ENCODE peak calls at places on chromosomes 4 and X, in seven cellular contexts. S, H, Z, M, T, R and J are unnamed samples.

GRCh38 chrX:97267376-97267775 is 383.7 kb downstream of the RPA4 start:
- DNase-seq in R (no peak), Z (no peak), M (no peak), T (no peak), S (peak; percentile 15), H (no peak), J (no peak)

GRCh38 chr4:85812776-85813175 is 337.8 kb downstream of the ARHGAP24 start:
- DNase-seq in T (no peak), R (no peak), S (no peak), H (no peak), M (no peak), Z (no peak), J (no peak)

GRCh38 chr4:146335763-146336412 is 121.5 kb downstream of the REELD1 start:
- DNase-seq in S (peak; percentile 12), R (no peak), T (no peak), Z (peak; percentile 2), H (no peak), M (no peak), J (no peak)

GRCh38 chr4:64857815-64858214 is 448.6 kb upstream of the TECRL start:
- DNase-seq in T (no peak), Z (no peak), R (no peak), M (no peak), H (no peak), S (no peak), J (no peak)

GRCh38 chr4:177367336-177367735 is 57.7 kb downstream of the NEIL3 start:
- DNase-seq in S (no peak), M (no peak), H (no peak), R (no peak), T (no peak), Z (peak; percentile 32), J (peak; percentile 20)

GRCh38 chr4:29717658-29718057 is 1002.5 kb upstream of the PCDH7 start:
- DNase-seq in M (no peak), R (no peak), H (no peak), S (no peak), Z (no peak), T (no peak), J (no peak)

GRCh38 chrX:19388064-19388679 is 44.4 kb downstream of the PDHA1 start:
- DNase-seq in S (no peak), H (no peak), T (no peak), R (no peak), M (no peak), Z (no peak), J (no peak)

GRCh38 chrX:1719270-1719669 is 104.4 kb downstream of the ASMT start:
- DNase-seq in Z (no peak), T (no peak), H (no peak), S (no peak), R (no peak), M (no peak), J (no peak)

GRCh38 chr4:1723131-1723801 is 1.9 kb downstream of the TACC3 start:
- DNase-seq in H (no peak), S (no peak), R (no peak), M (no peak), Z (no peak), T (no peak), J (peak; percentile 84)

GRCh38 chr4:22315643-22316042 is 200.2 kb downstream of the ADGRA3 start:
- DNase-seq in R (no peak), S (no peak), Z (no peak), M (no peak), T (no peak), H (no peak), J (peak; percentile 2)

GRCh38 chrX:124023838-124024238 is 62.3 kb downstream of the STAG2 start:
- DNase-seq in S (no peak), R (no peak), Z (no peak), M (no peak), T (no peak), H (no peak), J (no peak)

GRCh38 chr4:81457345-81457744 is 14.4 kb downstream of the RASGEF1B start:
- DNase-seq in Z (no peak), M (no peak), R (no peak), S (no peak), H (no peak), T (no peak), J (no peak)

GRCh38 chrX:22192419-22193086 is 80.2 kb upstream of the CBLL2 start:
- DNase-seq in R (peak; percentile 30), T (peak; percentile 25), Z (peak; percentile 68), S (peak; percentile 59), H (peak; percentile 56), M (peak; percentile 36), J (peak; percentile 58)

GRCh38 chr4:130210871-130211270 is 1114.9 kb downstream of the C4orf33 start:
- DNase-seq in S (peak; percentile 37), H (no peak), T (no peak), M (peak; percentile 2), R (no peak), Z (no peak), J (no peak)

GRCh38 chr4:38759077-38759789 is 23.6 kb downstream of the TLR10 start:
- DNase-seq in H (peak; percentile 39), Z (peak; percentile 45), M (no peak), R (peak; percentile 49), T (peak; percentile 25), S (peak; percentile 74), J (peak; percentile 76)

GRCh38 chr4:40587826-40588225 is 41.8 kb downstream of the RBM47 start:
- DNase-seq in S (peak; percentile 69), Z (no peak), R (no peak), T (no peak), H (no peak), M (no peak), J (no peak)

GRCh38 chr4:107870236-107870635 is 45.5 kb downstream of the SGMS2 start:
- DNase-seq in R (no peak), H (no peak), T (no peak), Z (no peak), S (no peak), M (no peak), J (no peak)

GRCh38 chrX:103886624-103887023 is 54.6 kb upstream of the RAB9B start:
- DNase-seq in S (no peak), T (no peak), M (no peak), H (no peak), R (no peak), Z (no peak), J (no peak)

GRCh38 chrX:96971812-96972211 is 88.1 kb downstream of the RPA4 start:
- DNase-seq in R (no peak), H (no peak), Z (no peak), S (no peak), T (no peak), M (no peak), J (no peak)

GRCh38 chrX:40816906-40817305 is 81.6 kb upstream of the MED14 start:
- DNase-seq in S (no peak), R (no peak), Z (no peak), T (no peak), H (no peak), M (no peak), J (no peak)

GRCh38 chrX:42544883-42545282 is 233.1 kb downstream of the PPP1R2C start:
- DNase-seq in Z (no peak), R (no peak), T (no peak), H (no peak), S (no peak), M (no peak), J (no peak)
- TF ChIP-seq CTCF in Z (no peak), R (no peak), T (no peak), H (no peak), S (no peak), M (no peak), J (no peak)

DNA sequence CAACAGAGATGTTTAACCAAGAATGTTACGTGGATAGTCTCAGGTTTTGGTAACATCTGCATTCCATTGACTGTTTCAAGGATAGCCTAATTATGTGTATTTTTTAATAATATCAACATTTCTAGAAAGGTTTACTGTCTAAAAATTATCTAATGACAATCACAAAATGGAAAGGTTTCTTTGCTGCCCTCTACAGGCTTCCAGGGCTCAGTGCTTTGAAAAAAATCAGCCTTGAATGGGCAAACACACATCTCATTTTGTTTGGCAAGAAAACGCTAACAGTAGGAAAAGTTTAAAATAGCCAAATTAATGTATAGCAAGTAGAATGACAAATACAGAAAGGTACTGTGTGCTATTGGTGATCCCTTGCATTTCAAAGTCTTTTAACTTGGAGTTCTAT is 223.4 kb upstream of the PRPS2 start:
- DNase-seq in R (no peak), S (peak; percentile 18), H (no peak), M (no peak), T (no peak), Z (peak; percentile 16), J (no peak)
- TF ChIP-seq CTCF in R (peak; percentile 13), S (peak; percentile 68), H (peak; percentile 63), M (peak; percentile 41), T (peak; percentile 64), Z (peak; percentile 19), J (peak; percentile 23)

GRCh38 chr4:165345663-165346417 is 18.4 kb downstream of the MSMO1 start:
- DNase-seq in Z (no peak), H (no peak), T (no peak), R (no peak), M (no peak), S (no peak), J (no peak)

GRCh38 chr4:165347647-165348569 is 20.4 kb downstream of the MSMO1 start:
- DNase-seq in T (no peak), Z (no peak), H (no peak), M (no peak), R (no peak), S (no peak), J (no peak)

DNA sequence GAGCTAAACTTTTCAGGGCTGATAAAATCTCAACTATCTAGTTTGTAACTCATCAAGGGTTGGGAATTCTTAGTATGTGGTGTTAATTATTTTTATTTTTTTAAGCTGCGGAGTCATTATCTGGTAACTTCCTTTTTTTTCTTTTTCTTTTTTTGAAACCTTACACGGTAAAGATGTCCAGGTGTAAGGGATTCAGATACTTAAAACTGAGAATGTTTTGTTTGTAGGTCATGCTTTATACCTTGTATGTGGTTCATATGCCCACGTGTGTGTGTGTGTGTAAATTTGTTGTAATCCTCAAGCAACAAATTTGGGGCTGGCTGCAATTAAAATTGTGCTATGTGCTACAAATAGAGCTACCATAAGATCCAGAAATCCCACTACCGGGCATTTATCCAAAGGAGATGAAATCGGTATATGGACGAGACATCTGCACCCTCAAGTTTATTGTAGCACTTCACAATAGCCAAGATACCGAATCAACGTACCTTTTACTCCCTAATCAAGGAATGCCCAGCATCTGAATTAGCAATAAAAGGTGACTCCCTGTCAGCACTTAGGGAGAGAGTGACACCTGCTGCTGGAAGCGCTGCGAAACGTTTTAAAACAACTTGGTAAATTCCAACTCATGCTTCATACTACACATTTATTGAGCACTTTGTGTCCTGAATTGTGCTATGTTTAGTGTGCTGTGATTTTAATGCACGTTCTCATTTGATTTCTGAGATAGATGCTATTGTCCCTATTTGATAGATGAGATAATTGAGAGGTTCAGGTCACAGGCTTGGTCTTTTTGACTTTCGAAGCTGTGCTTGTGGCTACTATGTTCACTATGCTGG is 16.1 kb downstream of the MSMO1 start:
- DNase-seq in R (no peak), T (no peak), M (no peak), S (no peak), Z (no peak), H (no peak), J (peak; percentile 10)
- TF ChIP-seq CTCF in R (no peak), T (peak; percentile 56), M (peak; percentile 53), S (peak; percentile 17), Z (no peak), H (peak; percentile 48), J (no peak)

DNA sequence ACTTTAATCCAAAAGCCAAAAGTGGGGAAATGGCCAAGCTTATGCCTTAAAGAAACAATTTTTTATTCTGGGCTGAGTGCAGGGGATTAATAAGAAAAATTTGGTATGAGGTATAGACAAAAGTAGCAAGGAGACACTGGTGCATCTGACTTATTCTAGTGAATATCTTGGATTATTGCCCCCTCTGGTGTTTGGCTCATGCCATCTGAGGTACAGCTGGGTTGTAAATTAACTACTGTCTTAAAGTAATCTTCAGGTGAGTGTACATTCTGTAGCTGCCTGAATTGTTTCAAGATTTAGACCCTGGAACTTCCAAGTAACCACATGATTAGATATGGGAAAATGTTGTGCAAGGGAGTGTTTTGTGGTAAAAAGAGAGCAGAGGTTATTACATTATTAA is 988.7 kb downstream of the FAM133A start:
- DNase-seq in S (no peak), R (no peak), M (no peak), T (no peak), H (no peak), Z (no peak), J (no peak)
- TF ChIP-seq CTCF in S (no peak), R (no peak), M (no peak), T (no peak), H (peak; percentile 61), Z (no peak), J (no peak)